ENCODE peak calls at places on chromosomes 16 and 17, in four cellular contexts. S, W, C and R are unnamed samples.

GRCh38 chr16:74465281-74465680 is 44.0 kb upstream of the CLEC18B start:
- DNase-seq in S (no peak), C (no peak), W (no peak), R (no peak)

GRCh38 chr16:47342055-47342454 is 118.8 kb downstream of the ITFG1 start:
- DNase-seq in S (no peak), C (no peak), W (no peak), R (no peak)

GRCh38 chr16:29717113-29717512 is 28.7 kb downstream of the C16orf54 start:
- DNase-seq in S (no peak), C (no peak), W (no peak), R (no peak)

GRCh38 chr16:86436466-86437185 is 73.7 kb upstream of the FOXF1 start:
- DNase-seq in W (no peak), C (no peak), S (no peak), R (no peak)

GRCh38 chr17:63365366-63366237 is 80.5 kb downstream of the CYB561 start:
- DNase-seq in S (no peak), W (no peak), C (no peak), R (no peak)

GRCh38 chr16:48963901-48964615 is 317.6 kb downstream of the CBLN1 start:
- DNase-seq in S (no peak), W (no peak), C (no peak), R (no peak)

GRCh38 chr17:296382-296781 is 56.2 kb downstream of the RPH3AL start:
- DNase-seq in S (no peak), C (no peak), W (no peak), R (peak)

GRCh38 chr17:78355045-78355641 is 4.7 kb downstream of the SOCS3 start:
- DNase-seq in W (no peak), S (no peak), C (no peak), R (no peak)

GRCh38 chr17:77666881-77667395 is 291.6 kb upstream of the TNRC6C start:
- DNase-seq in C (no peak), S (peak), W (no peak), R (no peak)

GRCh38 chr17:43834106-43834505 is 1.2 kb upstream of the MPP3 start:
- DNase-seq in C (no peak), W (peak), S (no peak), R (no peak)

GRCh38 chr16:68379472-68380347 is 68.6 kb downstream of the SMPD3 start:
- DNase-seq in C (no peak), S (no peak), W (no peak), R (no peak)

GRCh38 chr16:87602821-87603683 is 744 bp downstream of the JPH3 start:
- DNase-seq in S (no peak), W (no peak), C (no peak), R (no peak)

GRCh38 chr17:46756061-46756735 is 62.3 kb downstream of the WNT3 start:
- DNase-seq in C (no peak), W (no peak), S (no peak), R (no peak)

GRCh38 chr16:85872666-85873561 is 26.0 kb upstream of the IRF8 start:
- DNase-seq in C (no peak), W (no peak), S (peak), R (peak)

GRCh38 chr16:22425036-22425801 is 50.8 kb upstream of the CDR2 start:
- DNase-seq in S (no peak), C (no peak), W (peak), R (peak)

GRCh38 chr17:13395872-13396271 is 205.9 kb downstream of the HS3ST3A1 start:
- DNase-seq in S (no peak), W (no peak), C (no peak), R (no peak)

GRCh38 chr16:67430504-67431076 is 331 bp upstream of the HSD11B2 start:
- DNase-seq in W (no peak), S (peak), C (peak), R (no peak)

GRCh38 chr16:30335598-30336474 is 19.3 kb downstream of the CD2BP2 start:
- DNase-seq in S (peak), C (no peak), W (no peak), R (peak)

GRCh38 chr17:77424585-77425344 is 284.0 kb downstream of the SEC14L1 start:
- DNase-seq in S (peak), W (peak), C (no peak), R (peak)

GRCh38 chr17:4482338-4483011 is 16.2 kb upstream of the SPNS2 start:
- DNase-seq in W (no peak), S (peak), C (no peak), R (no peak)

GRCh38 chr17:58703887-58704286 is 11.5 kb downstream of the RAD51C start:
- DNase-seq in S (no peak), C (no peak), W (no peak), R (no peak)

GRCh38 chr16:46763147-46763546 is 15.0 kb upstream of the MYLK3 start:
- DNase-seq in C (no peak), S (no peak), W (no peak), R (peak)

GRCh38 chr17:56910509-56911235 is 3.2 kb downstream of the TRIM25 start:
- DNase-seq in S (no peak), W (no peak), C (no peak), R (no peak)

GRCh38 chr16:27439273-27440018 is 37.5 kb downstream of the IL21R start:
- DNase-seq in W (no peak), C (no peak), S (no peak), R (no peak)

GRCh38 chr17:60231234-60231633 is 81.5 kb downstream of the CA4 start:
- DNase-seq in W (no peak), C (no peak), S (no peak), R (no peak)

GRCh38 chr17:40854175-40854814 is 12.7 kb downstream of the KRT12 start:
- DNase-seq in W (no peak), C (no peak), S (no peak), R (no peak)

GRCh38 chr16:68417711-68418301 is 30.5 kb downstream of the SMPD3 start:
- DNase-seq in C (peak), S (peak), W (no peak), R (no peak)

GRCh38 chr17:35252646-35253045 is 9.8 kb downstream of the SLFN5 start:
- DNase-seq in W (no peak), S (no peak), C (no peak), R (no peak)

GRCh38 chr17:20952183-20952582 is 90.6 kb downstream of the USP22 start:
- DNase-seq in W (no peak), C (no peak), S (peak), R (no peak)

GRCh38 chr17:42016411-42016831 is 818 bp downstream of the DNAJC7 start:
- DNase-seq in C (no peak), W (no peak), S (no peak), R (no peak)

GRCh38 chr17:76260669-76261068 is 4.5 kb upstream of the UBALD2 start:
- DNase-seq in S (no peak), C (no peak), W (no peak), R (no peak)

GRCh38 chr16:23597003-23597756 is 1.1 kb upstream of the NDUFAB1 start:
- DNase-seq in S (peak), W (no peak), C (no peak), R (no peak)

GRCh38 chr17:36935681-36936454 is 1.4 kb upstream of the LHX1 start:
- DNase-seq in S (no peak), W (no peak), C (no peak), R (no peak)

GRCh38 chr17:78808106-78808635 is 26.1 kb upstream of the CYTH1 start:
- DNase-seq in C (no peak), S (no peak), W (no peak), R (no peak)

GRCh38 chr17:3335876-3336275 is 37.7 kb upstream of the OR3A1 start:
- DNase-seq in C (no peak), W (no peak), S (no peak), R (no peak)

DNA sequence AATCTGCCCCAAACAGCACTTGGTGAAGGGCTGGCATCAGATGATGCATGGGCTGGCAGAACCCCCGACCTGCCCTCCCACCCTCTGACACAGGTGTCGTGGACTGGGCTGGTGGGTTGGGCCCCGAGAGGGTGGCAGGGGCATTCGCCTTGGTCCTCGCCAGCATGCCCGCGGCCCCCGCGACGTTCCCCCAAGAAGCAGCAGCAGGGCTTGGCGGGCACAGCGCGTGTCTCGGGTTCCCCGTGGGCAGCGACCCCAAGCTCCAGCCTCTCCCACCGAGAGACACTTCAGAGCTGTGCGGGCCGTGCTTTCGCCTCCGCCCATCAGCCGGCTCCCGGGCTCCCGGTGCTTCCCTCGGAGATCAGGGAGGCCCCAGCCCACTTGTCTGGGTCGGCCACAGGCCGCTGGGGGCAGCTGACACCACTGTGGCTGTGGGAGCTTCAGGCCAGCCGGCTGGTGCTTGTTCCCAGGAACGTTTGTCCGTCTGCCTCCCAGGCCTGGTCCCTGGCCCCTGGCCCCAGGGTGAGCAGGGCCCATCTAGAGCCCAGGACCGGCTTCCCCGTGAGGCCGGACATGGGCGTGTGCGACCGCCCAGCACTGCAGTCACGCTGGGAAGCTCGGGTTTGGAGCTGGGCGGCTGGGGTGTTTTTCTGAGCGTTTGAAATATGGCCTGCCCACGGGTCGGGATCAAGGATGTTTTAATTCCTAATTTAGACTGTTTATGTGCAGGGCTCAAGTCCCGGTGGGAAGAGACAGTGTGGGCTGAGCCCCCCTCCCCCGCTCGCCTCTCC is 16.6 kb downstream of the CACNA1H start:
- DNase-seq in W (no peak), C (no peak), S (peak), R (peak)
- TF ChIP-seq POLR2A in W (no peak), C (no peak), S (no peak), R (no peak)

GRCh38 chr16:57628008-57628781 is at the start of gene ADGRG1:
- DNase-seq in S (no peak), C (peak), W (peak), R (peak)
- H3K4me3 ChIP-seq in S (no peak), C (peak), W (peak), R (peak)

GRCh38 chr17:74978240-74978639 is 5.7 kb upstream of the HID1 start:
- DNase-seq in C (no peak), W (no peak), S (no peak), R (no peak)

GRCh38 chr17:74979408-74980146 is 7.0 kb upstream of the HID1 start:
- DNase-seq in W (no peak), C (no peak), S (no peak), R (no peak)

GRCh38 chr17:74981318-74981978 is 6.0 kb upstream of the CDR2L start:
- DNase-seq in W (no peak), C (no peak), S (no peak), R (no peak)

GRCh38 chr17:74986206-74986576 is 1.2 kb upstream of the CDR2L start:
- DNase-seq in S (no peak), C (no peak), W (no peak), R (no peak)

DNA sequence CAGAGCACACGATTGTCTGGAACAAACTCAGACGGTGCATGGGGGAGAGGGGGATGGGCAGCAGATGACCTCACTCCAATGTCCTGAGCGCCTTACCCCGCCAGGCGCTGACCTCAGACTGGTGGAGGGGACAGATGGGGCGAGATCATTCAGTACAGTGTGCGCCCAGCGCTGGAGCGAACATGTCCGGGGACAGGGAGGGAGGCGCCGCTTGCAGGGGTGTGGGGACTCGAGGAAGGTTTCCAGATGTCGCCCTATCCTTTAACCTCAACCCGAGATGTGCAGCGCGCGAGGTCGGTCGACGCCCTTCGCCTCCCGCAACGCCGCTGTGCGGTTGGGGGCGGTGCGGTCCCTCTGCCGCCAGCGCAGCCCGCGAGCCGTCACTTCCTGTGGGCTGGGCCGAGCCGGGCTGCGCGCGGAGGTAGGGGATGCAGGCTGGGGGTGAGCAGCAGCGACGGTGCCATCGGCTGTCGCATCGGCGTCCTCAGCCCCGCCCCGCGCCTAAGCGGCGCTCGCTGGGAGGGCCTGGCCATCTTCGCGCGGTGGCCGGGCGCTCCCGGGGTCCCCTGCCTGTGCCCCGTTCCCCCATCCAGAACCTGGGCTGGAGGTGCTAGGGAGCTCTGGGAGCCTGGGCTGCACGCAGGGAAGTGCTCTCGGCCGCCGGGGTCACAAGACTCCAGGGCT is 5.3 kb upstream of the CDR2L start:
- DNase-seq in C (peak), S (peak), W (peak), R (peak)
- TF ChIP-seq CTCF in C (peak), S (no peak), W (peak), R (no peak)

GRCh38 chr16:51151951-51152663 is 1.0 kb upstream of the SALL1 start:
- DNase-seq in S (peak), C (no peak), W (no peak), R (peak)
- TF ChIP-seq POLR2A in S (peak), C (no peak), W (no peak), R (no peak)

DNA sequence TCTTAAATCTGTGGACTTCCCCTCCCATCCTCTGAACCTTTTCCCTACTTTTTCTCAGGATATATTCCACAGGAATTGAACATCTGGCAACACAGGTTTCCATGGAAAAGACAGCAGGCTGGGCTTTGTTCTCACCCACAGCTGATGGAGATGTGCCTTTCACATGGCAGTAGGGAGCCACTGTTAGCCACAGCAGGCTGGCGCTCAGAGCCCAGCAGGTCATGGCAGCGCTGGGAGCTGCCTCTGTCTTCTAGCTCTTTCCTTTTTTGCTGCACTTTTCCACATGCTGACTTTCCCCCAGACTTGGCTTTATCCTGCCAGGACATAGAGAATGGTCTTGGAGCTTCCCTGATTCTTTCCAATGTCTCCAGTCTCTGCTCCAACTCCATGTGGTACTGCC is 116.5 kb upstream of the NLRP1 start:
- DNase-seq in C (no peak), W (no peak), S (no peak), R (no peak)
- H3K4me3 ChIP-seq in C (no peak), W (no peak), S (no peak), R (no peak)

GRCh38 chr17:39079836-39080235 is 71.6 kb downstream of the PLXDC1 start:
- DNase-seq in S (no peak), C (no peak), W (no peak), R (no peak)

GRCh38 chr17:39080416-39081179 is 70.8 kb downstream of the PLXDC1 start:
- DNase-seq in C (no peak), S (peak), W (no peak), R (peak)

GRCh38 chr17:39077252-39077651 is 74.2 kb downstream of the PLXDC1 start:
- DNase-seq in W (no peak), C (no peak), S (no peak), R (no peak)

GRCh38 chr17:39073916-39074315 is 77.5 kb downstream of the PLXDC1 start:
- DNase-seq in W (no peak), C (peak), S (no peak), R (no peak)

GRCh38 chr17:39077874-39078273 is 73.6 kb downstream of the PLXDC1 start:
- DNase-seq in S (no peak), W (no peak), C (no peak), R (no peak)
- TF ChIP-seq CTCF in S (no peak), W (no peak), C (no peak), R (no peak)

DNA sequence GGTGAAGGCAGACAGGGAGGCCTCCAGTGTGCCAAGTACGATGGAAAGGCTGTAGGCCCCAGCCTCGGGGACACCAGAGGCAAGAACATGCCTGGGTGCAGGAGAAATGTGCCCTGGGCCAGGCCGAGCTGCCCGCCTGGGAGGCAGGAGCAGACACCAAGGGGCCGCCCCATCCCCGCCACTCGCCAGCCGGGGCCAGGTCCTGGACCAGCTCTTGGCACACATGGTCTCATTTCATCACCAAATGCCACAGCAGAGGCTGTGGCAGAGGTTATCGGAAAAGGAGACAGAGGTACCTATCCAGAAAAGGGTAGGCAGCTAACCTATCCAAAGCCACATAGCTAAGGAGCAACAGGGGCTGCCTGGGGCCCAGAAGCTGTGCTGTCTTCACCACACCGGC is 31.3 kb downstream of the PEMT start:
- DNase-seq in W (no peak), C (no peak), S (no peak), R (no peak)
- TF ChIP-seq POLR2A in W (no peak), C (no peak), S (no peak), R (no peak)